ENCODE peak calls at places on chromosomes 6 and 20, in six cellular contexts. A, L, U, Q, V and R are unnamed samples.

GRCh38 chr6:6738922-6739717 is 150.6 kb downstream of the LY86 start:
- DNase-seq in A (no peak), V (no peak), U (no peak), L (no peak), Q (no peak), R (no peak)

GRCh38 chr20:51258582-51259175 is 235.8 kb upstream of the KCNG1 start:
- DNase-seq in V (peak), L (no peak), U (no peak), Q (no peak), A (no peak), R (no peak)

GRCh38 chr6:87481936-87482335 is 9.2 kb downstream of the SLC35A1 start:
- DNase-seq in V (no peak), L (no peak), A (no peak), U (no peak), Q (no peak), R (no peak)

GRCh38 chr6:148054219-148054618 is 288.4 kb upstream of the SASH1 start:
- DNase-seq in V (no peak), A (no peak), Q (no peak), L (no peak), U (no peak), R (no peak)

GRCh38 chr6:134830945-134831344 is 119.0 kb downstream of the ALDH8A1 start:
- DNase-seq in Q (peak), U (no peak), V (no peak), L (peak), A (no peak), R (no peak)

GRCh38 chr20:63457737-63458136 is 14.7 kb downstream of the KCNQ2 start:
- DNase-seq in V (peak), U (no peak), L (peak), A (peak), Q (no peak), R (peak)

GRCh38 chr6:107917468-107918375 is 40.3 kb downstream of the SEC63 start:
- DNase-seq in A (no peak), U (no peak), L (no peak), Q (no peak), V (no peak), R (no peak)

GRCh38 chr20:16556299-16556698 is 16.9 kb downstream of the KIF16B start:
- DNase-seq in V (peak), L (no peak), A (peak), Q (no peak), U (no peak), R (no peak)

GRCh38 chr6:144757730-144758129 is 472.6 kb downstream of the UTRN start:
- DNase-seq in V (no peak), L (no peak), Q (peak), U (no peak), A (no peak), R (peak)

GRCh38 chr6:21327326-21328140 is 266.0 kb upstream of the SOX4 start:
- DNase-seq in Q (no peak), U (no peak), V (no peak), A (no peak), L (no peak), R (peak)

GRCh38 chr6:129120856-129121255 is 237.9 kb downstream of the LAMA2 start:
- DNase-seq in U (no peak), V (no peak), A (peak), L (no peak), Q (no peak), R (no peak)

GRCh38 chr20:36399147-36399968 is 93.2 kb downstream of the DLGAP4 start:
- DNase-seq in V (peak), A (peak), L (peak), U (peak), Q (no peak), R (peak)

GRCh38 chr6:170144952-170145587 is 145.8 kb downstream of the DLL1 start:
- DNase-seq in Q (no peak), V (no peak), U (no peak), A (no peak), L (no peak), R (no peak)

GRCh38 chr6:129707882-129708495 is 2.0 kb downstream of the ARHGAP18 start:
- DNase-seq in V (no peak), L (no peak), A (no peak), Q (no peak), U (no peak), R (no peak)